ENCODE peak calls at places on chromosomes 7 and 10, in nine cellular contexts. F is aorta, J is IMR-90, S is PC-3, B is right atrium auricular region, H is A549, Y is spleen, L is colonic mucosa, I is hepatocyte. K is an unnamed sample.

GRCh38 chr10:949446-949845 is 17.9 kb upstream of the LARP4B start:
- DNase-seq in B (no peak), J (no peak), S (no peak), L (no peak), F (no peak), Y (no peak), H (no peak), I (no peak), K (no peak)

GRCh38 chr10:128062331-128062730 is 63.9 kb downstream of the MKI67 start:
- DNase-seq in S (no peak), B (no peak), L (no peak), J (no peak), H (no peak), I (no peak), Y (peak; percentile 87), F (peak; percentile 60), K (no peak)

GRCh38 chr10:103793429-103793828 is 61.9 kb downstream of the SH3PXD2A start:
- DNase-seq in H (no peak), F (no peak), L (no peak), Y (no peak), B (no peak), I (no peak), J (no peak), S (no peak), K (no peak)

GRCh38 chr10:80201592-80202256 is 3.6 kb downstream of the ANXA11 start:
- DNase-seq in B (no peak), Y (no peak), L (no peak), J (no peak), I (no peak), F (peak; percentile 43), S (no peak), H (no peak), K (no peak)

GRCh38 chr10:109922353-109922975 is 847 bp downstream of the XPNPEP1 start:
- DNase-seq in J (no peak), S (no peak), B (no peak), I (peak; percentile 19), F (no peak), H (no peak), L (no peak), Y (no peak), K (no peak)

GRCh38 chr7:37481722-37482288 is 33.1 kb upstream of the ELMO1 start:
- DNase-seq in S (no peak), Y (no peak), H (no peak), B (no peak), F (no peak), I (no peak), J (no peak), L (no peak), K (no peak)

GRCh38 chr10:35307297-35307696 is 29.0 kb upstream of the CCNY start:
- DNase-seq in S (peak; percentile 100), J (peak; percentile 61), I (peak; percentile 12), H (no peak), Y (no peak), F (no peak), L (no peak), B (no peak), K (no peak)

GRCh38 chr7:69429817-69430501 is 168.3 kb upstream of the AUTS2 start:
- DNase-seq in F (peak; percentile 77), S (no peak), Y (no peak), H (no peak), I (peak; percentile 62), L (peak; percentile 38), B (no peak), J (no peak), K (no peak)

GRCh38 chr10:115771755-115772154 is 501.3 kb downstream of the GFRA1 start:
- DNase-seq in S (no peak), H (no peak), B (no peak), J (no peak), L (no peak), F (no peak), I (no peak), Y (no peak), K (no peak)

GRCh38 chr7:148589640-148590039 is 926 bp upstream of the C7orf33 start:
- DNase-seq in B (no peak), I (no peak), J (no peak), F (no peak), Y (no peak), L (no peak), H (no peak), S (no peak), K (no peak)

DNA sequence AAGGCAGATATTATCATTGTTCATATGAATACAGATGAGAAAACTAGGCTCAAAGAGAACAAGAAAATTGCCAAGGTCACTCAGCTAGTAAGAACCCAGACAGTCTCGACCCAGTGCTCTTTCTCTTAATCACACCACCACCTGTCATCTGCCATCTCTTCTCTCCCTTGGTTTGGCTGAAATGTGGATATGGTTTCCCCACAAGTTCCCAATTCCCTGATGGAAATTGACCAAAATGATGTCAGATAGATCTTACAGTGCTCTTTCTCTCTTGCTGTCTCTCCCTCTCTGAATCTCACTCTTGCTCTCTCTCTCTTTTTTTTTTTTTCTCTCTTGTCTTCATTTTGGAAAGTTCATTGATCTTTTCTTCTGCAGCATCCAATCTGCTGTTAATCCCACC is 9.1 kb downstream of the C10orf90 start:
- DNase-seq in S (no peak), Y (no peak), J (no peak), B (no peak), H (no peak), I (no peak), L (no peak), F (no peak), K (no peak)
- H3K27ac ChIP-seq in S (no peak overlapping the region), Y (no peak overlapping the region), J (no peak overlapping the region), B (no peak overlapping the region), H (no peak overlapping the region), I (no peak overlapping the region), L (no peak overlapping the region), F (no peak overlapping the region), K (no peak overlapping the region)

GRCh38 chr7:50314778-50315177 is 10.3 kb downstream of the IKZF1 start:
- DNase-seq in I (no peak), L (no peak), S (no peak), J (no peak), Y (no peak), H (no peak), F (no peak), B (no peak), K (no peak)

GRCh38 chr7:50312589-50313162 is 8.2 kb downstream of the IKZF1 start:
- DNase-seq in I (no peak), Y (no peak), S (no peak), B (no peak), F (no peak), L (no peak), J (no peak), H (no peak), K (peak; percentile 40)

GRCh38 chr7:50317221-50317678 is 12.7 kb downstream of the IKZF1 start:
- DNase-seq in B (no peak), J (no peak), Y (no peak), I (no peak), L (no peak), S (no peak), F (no peak), H (no peak), K (peak; percentile 84)

GRCh38 chr7:50315739-50316671 is 11.5 kb downstream of the IKZF1 start:
- DNase-seq in F (no peak), Y (no peak), L (no peak), I (no peak), B (no peak), J (no peak), H (no peak), S (no peak), K (no peak)

DNA sequence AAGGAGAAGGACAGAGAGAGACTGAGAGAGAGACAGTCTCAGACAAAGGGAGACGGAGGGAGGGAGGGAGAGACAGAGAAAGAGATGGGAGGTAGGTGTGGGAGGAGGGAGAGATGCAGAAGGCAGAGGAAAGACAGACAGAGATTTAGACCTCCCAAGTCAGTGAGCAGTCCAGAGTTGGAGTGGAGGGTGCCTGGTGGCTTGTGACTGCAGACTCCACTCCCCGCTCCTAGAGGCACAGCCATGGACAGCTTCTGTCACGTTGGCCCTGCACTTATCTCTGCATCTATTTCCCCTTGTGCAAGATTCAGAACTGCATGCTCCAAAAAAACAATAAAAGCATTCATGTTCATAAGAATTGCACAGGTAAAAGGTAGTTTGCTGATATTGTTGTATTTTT is 10.7 kb downstream of the IKZF1 start:
- DNase-seq in I (no peak), S (no peak), Y (no peak), F (no peak), L (no peak), B (no peak), J (no peak), H (no peak), K (peak; percentile 49)
- H3K4me3 ChIP-seq in I (no peak overlapping the region), S (no peak overlapping the region), Y (peak overlapping the region; percentile 3), F (no peak overlapping the region), L (no peak overlapping the region), B (no peak overlapping the region), J (no peak overlapping the region), H (no peak overlapping the region), K (peak overlapping the region; percentile 88)

GRCh38 chr7:107012691-107013090 is 31.8 kb upstream of the PRKAR2B start:
- DNase-seq in Y (no peak), H (no peak), B (no peak), F (no peak), L (no peak), S (no peak), J (no peak), I (no peak), K (no peak)
- H3K27ac ChIP-seq in Y (no peak overlapping the region), H (no peak overlapping the region), B (no peak overlapping the region), F (no peak overlapping the region), L (no peak overlapping the region), S (no peak overlapping the region), J (no peak overlapping the region), I (no peak overlapping the region), K (no peak overlapping the region)

GRCh38 chr10:117444497-117445040 is 69.3 kb upstream of the PDZD8 start:
- DNase-seq in J (no peak), H (no peak), B (no peak), Y (peak; percentile 11), L (no peak), F (no peak), I (no peak), S (no peak), K (no peak)

GRCh38 chr10:117442521-117442920 is 67.3 kb upstream of the PDZD8 start:
- DNase-seq in S (no peak), J (no peak), F (peak; percentile 69), H (no peak), L (no peak), I (no peak), Y (peak; percentile 56), B (no peak), K (no peak)

GRCh38 chr10:117443677-117444022 is 68.4 kb upstream of the PDZD8 start:
- DNase-seq in F (no peak), S (no peak), L (no peak), I (no peak), B (no peak), H (no peak), J (no peak), Y (no peak), K (no peak)

GRCh38 chr10:117441812-117442443 is 66.7 kb upstream of the PDZD8 start:
- DNase-seq in H (peak; percentile 21), L (no peak), S (peak; percentile 50), B (no peak), F (peak; percentile 59), I (peak; percentile 14), Y (peak; percentile 75), J (no peak), K (no peak)

GRCh38 chr10:117442944-117443676 is 67.9 kb upstream of the PDZD8 start:
- DNase-seq in L (peak; percentile 85), Y (peak; percentile 92), H (peak; percentile 84), B (peak; percentile 87), F (peak; percentile 90), J (peak; percentile 32), S (peak; percentile 59), I (peak; percentile 88), K (peak; percentile 42)
- H3K4me3 ChIP-seq in L (peak overlapping the region; percentile 19), Y (no peak overlapping the region), H (no peak overlapping the region), B (no peak overlapping the region), F (no peak overlapping the region), J (no peak overlapping the region), S (no peak overlapping the region), I (no peak overlapping the region), K (no peak overlapping the region)

GRCh38 chr10:36375107-36375506 is 733.0 kb upstream of the FZD8 start:
- DNase-seq in H (no peak), B (no peak), Y (no peak), J (no peak), F (no peak), L (no peak), I (no peak), S (peak; percentile 89), K (no peak)
- H3K27ac ChIP-seq in H (no peak overlapping the region), B (no peak overlapping the region), Y (no peak overlapping the region), J (no peak overlapping the region), F (no peak overlapping the region), L (no peak overlapping the region), I (no peak overlapping the region), S (peak overlapping the region; percentile 8), K (no peak overlapping the region)